ENCODE peak calls at places on chromosomes 16 and 17, in eight cellular contexts. S is SK-N-SH, Z is mesenchymal stem cell, F is kidney, T is BE2C, X is DND-41, A is breast epithelium, I is thoracic aorta. P is an unnamed sample. For H3K9me3 and H3K4me1, the result is how much of the 10 kb centered on the place peaks cover.

GRCh38 chr17:9725575-9725974 is 65.8 kb downstream of the DHRS7C start:
- DNase-seq in S (no peak), Z (no peak), F (no peak), T (no peak), X (no peak), A (no peak), I (no peak), P (no peak)

GRCh38 chr16:1334739-1335138 is 1.3 kb downstream of the BAIAP3 start:
- DNase-seq in S (no peak), Z (no peak), F (no peak), T (no peak), X (no peak), A (no peak), I (no peak), P (no peak)

GRCh38 chr16:84648595-84649510 is 542 bp downstream of the KLHL36 start:
- DNase-seq in S (peak), Z (peak), F (peak), T (peak), X (peak), A (no peak), I (no peak), P (peak)

GRCh38 chr17:56171186-56171959 is 18.1 kb downstream of the ANKFN1 start:
- DNase-seq in S (no peak), Z (peak), F (no peak), T (no peak), X (no peak), A (no peak), I (no peak), P (no peak)

GRCh38 chr16:70162041-70162451 is 11.5 kb upstream of the CLEC18C start:
- DNase-seq in S (peak), Z (peak), F (no peak), T (no peak), X (no peak), A (no peak), I (no peak), P (no peak)

GRCh38 chr17:35679007-35679682 is 52.3 kb upstream of the RASL10B start:
- DNase-seq in S (no peak), Z (no peak), F (no peak), T (no peak), X (no peak), A (no peak), I (no peak), P (no peak)

GRCh38 chr16:78666318-78666717 is 566.9 kb downstream of the WWOX start:
- DNase-seq in S (peak), Z (no peak), F (no peak), T (no peak), X (no peak), A (no peak), I (no peak), P (no peak)

GRCh38 chr17:46771601-46772012 is 46.9 kb downstream of the WNT3 start:
- DNase-seq in S (peak), Z (peak), F (no peak), T (peak), X (peak), A (no peak), I (no peak), P (no peak)

GRCh38 chr16:1105888-1106620 is 10.0 kb upstream of the C1QTNF8 start:
- DNase-seq in S (peak), Z (peak), F (peak), T (peak), X (peak), A (peak), I (no peak), P (peak)

GRCh38 chr17:28975634-28976033 is 24.3 kb upstream of the PHF12 start:
- DNase-seq in S (no peak), Z (no peak), F (no peak), T (no peak), X (no peak), A (no peak), I (no peak), P (no peak)

GRCh38 chr17:77375917-77376651 is 235.3 kb downstream of the SEC14L1 start:
- DNase-seq in S (peak), Z (peak), F (no peak), T (peak), X (no peak), A (no peak), I (no peak), P (peak)

GRCh38 chr16:24035127-24035842 is 199.5 kb downstream of the PRKCB start:
- DNase-seq in S (no peak), Z (no peak), F (no peak), T (no peak), X (no peak), A (no peak), I (no peak), P (no peak)

GRCh38 chr16:49889725-49890397 is 33.9 kb upstream of the ZNF423 start:
- DNase-seq in S (no peak), Z (no peak), F (no peak), T (no peak), X (no peak), A (no peak), I (no peak), P (no peak)

GRCh38 chr16:17605784-17606183 is 135.0 kb upstream of the XYLT1 start:
- DNase-seq in S (no peak), Z (no peak), F (no peak), T (no peak), X (no peak), A (no peak), I (no peak), P (no peak)

GRCh38 chr16:2981177-2981898 is 1.1 kb upstream of the PKMYT1 start:
- DNase-seq in S (no peak), Z (peak), F (no peak), T (no peak), X (peak), A (no peak), I (no peak), P (no peak)

GRCh38 chr17:40311575-40311974 is 2.6 kb downstream of the RARA start:
- DNase-seq in S (no peak), Z (no peak), F (peak), T (peak), X (no peak), A (peak), I (no peak), P (no peak)

GRCh38 chr16:3738541-3738940 is 21.2 kb upstream of the TRAP1 start:
- DNase-seq in S (no peak), Z (no peak), F (no peak), T (no peak), X (no peak), A (peak), I (no peak), P (no peak)

GRCh38 chr16:75445298-75445697 is 12.0 kb upstream of the CFDP1 start:
- DNase-seq in S (no peak), Z (no peak), F (no peak), T (no peak), X (no peak), A (no peak), I (no peak), P (no peak)

GRCh38 chr17:29115435-29115834 is 64.8 kb downstream of the MYO18A start:
- DNase-seq in S (no peak), Z (no peak), F (no peak), T (no peak), X (no peak), A (no peak), I (no peak), P (no peak)

GRCh38 chr17:8459109-8459508 is 23.4 kb downstream of the NDEL1 start:
- DNase-seq in S (no peak), Z (no peak), F (no peak), T (no peak), X (no peak), A (no peak), I (no peak), P (no peak)

GRCh38 chr17:83099570-83100181 is 20.3 kb downstream of the METRNL start:
- DNase-seq in S (peak), Z (no peak), F (peak), T (no peak), X (peak), A (no peak), I (no peak), P (no peak)

GRCh38 chr16:73047221-73047535 is 750 bp downstream of the ZFHX3 start:
- DNase-seq in S (no peak), Z (no peak), F (peak), T (no peak), X (no peak), A (no peak), I (no peak), P (no peak)

GRCh38 chr16:73048292-73049050 is 543 bp upstream of the ZFHX3 start:
- DNase-seq in S (peak), Z (peak), F (peak), T (peak), X (no peak), A (no peak), I (no peak), P (no peak)

GRCh38 chr16:73047536-73048291 is at the start of gene ZFHX3:
- DNase-seq in S (peak), Z (peak), F (peak), T (peak), X (peak), A (peak), I (no peak), P (no peak)

GRCh38 chr16:73049051-73049910 is 1.4 kb upstream of the ZFHX3 start:
- DNase-seq in S (no peak), Z (no peak), F (no peak), T (no peak), X (no peak), A (no peak), I (no peak), P (no peak)

GRCh38 chr16:73046484-73047214 is 1.3 kb downstream of the ZFHX3 start:
- DNase-seq in S (no peak), Z (no peak), F (peak), T (no peak), X (no peak), A (no peak), I (no peak), P (no peak)
- H3K4me3 ChIP-seq in S (peak), Z (peak), F (peak), T (no peak), X (no peak), A (peak), I (peak), P (no peak)

DNA sequence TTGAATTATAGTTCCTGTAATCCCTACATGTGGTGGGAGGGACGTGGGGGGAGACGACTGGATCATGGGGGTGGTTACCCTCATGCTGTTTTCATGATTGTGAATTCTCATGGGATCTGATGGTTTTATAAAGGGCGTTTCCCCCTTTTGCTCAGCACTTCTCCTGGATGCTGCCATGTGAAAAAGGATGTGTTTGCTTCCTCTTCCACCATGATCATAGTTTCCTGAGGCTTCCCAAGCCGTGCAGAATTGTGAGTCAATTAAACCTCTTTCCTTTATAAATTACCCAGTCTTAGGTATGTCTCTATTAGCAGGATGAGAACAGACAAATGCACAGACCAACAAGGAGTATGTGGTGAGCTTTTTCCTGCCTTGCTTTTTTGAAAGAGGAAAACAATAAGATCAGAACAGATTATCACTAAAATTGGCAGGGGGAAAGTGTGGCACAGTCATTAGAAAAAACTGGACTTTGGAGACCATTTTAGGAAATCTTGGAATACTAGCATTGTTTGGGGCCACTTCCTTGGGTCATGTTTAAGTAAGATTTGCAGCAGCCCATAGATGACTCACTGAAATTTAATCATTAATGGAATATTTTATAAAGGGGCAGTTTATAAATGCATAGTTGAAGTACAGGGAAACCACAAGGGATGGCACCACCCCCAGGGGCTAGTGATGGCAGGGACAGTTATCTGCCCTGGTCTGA is 352.8 kb downstream of the CDH13 start:
- DNase-seq in S (no peak), Z (no peak), F (no peak), T (no peak), X (no peak), A (no peak), I (no peak), P (no peak)
- H3K9me3 ChIP-seq in S (under half), Z (under half), F (under half), T (under half), X (under half), A (under half), I (under half), P (under half)

GRCh38 chr16:10277597-10277996 is 95.4 kb upstream of the GRIN2A start:
- DNase-seq in S (no peak), Z (no peak), F (no peak), T (no peak), X (no peak), A (no peak), I (no peak), P (no peak)

GRCh38 chr16:10280262-10281170 is 98.3 kb upstream of the GRIN2A start:
- DNase-seq in S (peak), Z (no peak), F (no peak), T (no peak), X (no peak), A (no peak), I (no peak), P (no peak)

DNA sequence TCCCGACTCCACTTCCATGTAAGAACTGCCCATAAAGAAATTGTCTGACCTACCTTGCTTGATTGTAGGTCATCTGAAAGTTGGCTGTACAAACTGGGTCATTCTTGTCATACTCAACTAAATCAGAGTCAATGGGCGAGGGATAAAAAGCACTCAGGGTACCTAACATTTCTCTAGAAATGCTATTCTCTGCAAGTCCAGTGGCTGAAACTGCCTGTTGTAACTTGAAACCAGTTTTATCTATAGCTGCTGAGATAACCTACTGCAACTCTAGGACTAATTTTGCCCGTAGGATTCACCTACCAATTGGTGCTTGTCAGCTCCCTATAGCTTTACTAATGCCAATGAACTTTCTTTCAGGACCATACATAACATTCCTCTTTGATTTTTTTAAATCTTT is 100.1 kb upstream of the GRIN2A start:
- DNase-seq in S (no peak), Z (no peak), F (no peak), T (no peak), X (no peak), A (no peak), I (no peak), P (no peak)
- H3K4me1 ChIP-seq in S (under half), Z (under half), F (under half), T (under half), X (under half), A (under half), I (under half), P (under half)

DNA sequence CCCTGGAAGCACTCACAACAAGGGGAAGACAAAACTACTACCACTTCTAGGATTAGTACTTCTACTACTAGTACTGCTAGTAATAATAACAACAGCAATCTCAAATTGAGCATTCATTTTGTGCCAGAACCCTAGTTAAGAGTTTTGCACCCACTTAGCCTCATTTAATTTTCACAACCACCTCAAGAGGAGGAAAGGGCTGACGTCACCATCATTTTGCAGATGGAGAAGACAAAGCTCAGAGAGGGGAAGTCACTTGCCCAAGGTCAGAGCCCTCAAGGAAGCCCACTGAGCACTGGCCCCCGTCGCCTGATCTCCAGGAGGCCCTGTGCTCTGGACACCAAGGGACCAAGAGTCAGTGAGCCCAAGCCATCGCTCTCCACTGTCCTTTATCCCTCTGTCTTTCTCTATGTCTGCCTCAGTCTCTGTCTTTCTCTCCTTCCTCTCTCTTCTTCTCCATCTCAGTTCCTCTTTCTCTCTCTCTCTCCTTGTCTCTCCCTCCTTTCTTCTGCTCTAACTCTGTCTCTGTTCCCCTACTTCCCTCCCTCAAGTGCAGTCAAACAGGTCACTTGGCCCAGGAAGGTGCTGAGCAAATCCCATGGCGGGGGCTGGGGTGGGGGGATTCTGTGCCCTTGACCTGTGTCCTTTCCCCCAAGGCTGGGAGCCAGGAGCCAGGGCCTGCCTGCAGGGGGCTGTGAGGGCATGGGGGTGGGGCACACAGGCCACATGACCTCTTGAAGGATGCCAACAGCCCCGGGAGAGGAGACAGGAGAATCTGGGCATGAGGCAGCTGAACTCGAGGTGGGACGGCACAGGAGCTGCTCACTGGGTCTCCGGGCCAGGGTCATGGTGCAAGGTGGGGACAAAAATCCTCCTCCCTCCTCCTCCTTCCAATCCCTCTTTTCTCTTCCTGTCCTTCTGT is 11.2 kb upstream of the NGFR start:
- DNase-seq in S (no peak), Z (no peak), F (no peak), T (no peak), X (no peak), A (no peak), I (no peak), P (no peak)
- H3K4me3 ChIP-seq in S (no peak), Z (no peak), F (no peak), T (no peak), X (no peak), A (no peak), I (no peak), P (no peak)

DNA sequence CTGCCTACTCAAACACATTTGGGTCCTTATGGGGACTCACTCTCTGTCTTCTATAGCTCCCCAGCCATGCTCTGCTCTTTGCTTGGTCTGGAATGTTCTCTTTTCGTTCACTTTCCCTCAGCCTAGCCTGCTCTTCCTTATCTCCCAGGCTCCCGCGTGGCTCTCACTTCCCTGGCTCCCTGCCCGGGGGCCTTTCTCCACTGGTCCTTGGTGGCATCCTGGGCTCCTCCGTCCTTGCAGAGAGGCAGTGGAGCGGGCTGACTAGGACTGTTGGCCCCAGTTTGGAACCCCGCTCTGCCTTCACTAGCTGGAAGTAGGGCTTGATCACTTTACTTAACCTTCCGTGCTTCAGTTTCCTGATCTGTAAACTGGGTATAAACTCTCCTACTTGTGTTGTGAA is 31.2 kb downstream of the SHISA6 start:
- DNase-seq in S (no peak), Z (no peak), F (no peak), T (no peak), X (no peak), A (no peak), I (no peak), P (no peak)
- H3K9me3 ChIP-seq in S (under half), Z (under half), F (under half), T (under half), X (under half), A (under half), I (under half), P (under half)

DNA sequence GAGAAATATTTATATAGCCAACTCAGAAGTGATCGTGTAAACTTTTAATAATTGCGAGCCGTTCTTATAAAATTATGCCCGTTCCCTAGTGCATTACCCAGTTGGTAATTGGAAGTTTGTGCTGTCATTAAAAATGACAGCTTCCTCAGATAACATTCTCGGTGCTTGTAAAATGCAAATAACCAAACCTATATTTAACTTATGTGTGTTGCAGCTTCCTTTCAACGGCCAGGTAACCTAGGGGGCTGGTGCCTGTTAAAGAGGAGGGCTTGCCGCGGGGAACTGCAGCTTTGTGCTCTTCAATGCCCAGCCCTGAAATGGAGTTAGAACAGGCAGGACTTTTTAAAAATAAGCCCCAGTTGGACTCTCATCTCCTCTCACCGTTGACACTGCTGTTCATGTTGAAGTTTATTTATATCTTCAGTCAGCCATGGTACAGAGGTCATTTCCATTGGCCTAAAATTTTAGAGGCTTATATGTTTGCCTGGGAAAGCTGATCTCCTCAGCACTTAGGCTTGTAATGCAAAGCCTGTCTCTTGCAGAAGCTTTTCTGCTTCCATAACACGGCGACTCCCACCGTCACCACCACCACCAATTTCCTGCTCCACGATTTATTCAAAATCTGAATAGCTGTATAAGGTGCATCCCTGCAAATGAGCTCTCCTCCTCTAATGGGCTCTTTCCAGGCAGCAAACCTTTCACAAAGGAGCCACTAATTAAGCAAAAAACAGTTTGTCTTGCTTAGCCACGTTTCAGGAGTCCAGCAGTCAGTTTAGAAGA is 74.7 kb downstream of the RPA1 start:
- DNase-seq in S (no peak), Z (no peak), F (no peak), T (no peak), X (no peak), A (no peak), I (no peak), P (no peak)
- H3K4me1 ChIP-seq in S (under half), Z (under half), F (under half), T (under half), X (under half), A (under half), I (under half), P (under half)

P was measured in naive thymus-derived CD4-positive, alpha-beta T cell.